ENCODE peak calls at places on chromosome 19, in five cellular contexts. Y, H, J, C and N are unnamed samples.

GRCh38 chr19:1061987-1062386 is 5.0 kb upstream of the ARHGAP45 start:
- DNase-seq in H (no peak), C (no peak), Y (no peak), J (no peak), N (no peak)

GRCh38 chr19:9751449-9751848 is 17.1 kb downstream of the ZNF846 start:
- DNase-seq in H (no peak), J (no peak), C (no peak), Y (no peak), N (no peak)

GRCh38 chr19:45477713-45478453 is 10.1 kb downstream of the FOSB start:
- DNase-seq in J (no peak), H (no peak), Y (no peak), C (no peak), N (peak)

GRCh38 chr19:10318807-10319426 is 3.1 kb upstream of the FDX2 start:
- DNase-seq in Y (no peak), J (no peak), H (no peak), C (no peak), N (no peak)

GRCh38 chr19:53649746-53650593 is 18.2 kb downstream of the DPRX start:
- DNase-seq in C (no peak), J (no peak), Y (no peak), H (no peak), N (no peak)

GRCh38 chr19:20558011-20558410 is 7.6 kb downstream of the ZNF737 start:
- DNase-seq in J (no peak), Y (no peak), C (no peak), H (peak), N (no peak)

GRCh38 chr19:56333506-56333905 is 18.9 kb upstream of the ZSCAN5A start:
- DNase-seq in H (no peak), C (no peak), Y (no peak), J (peak), N (no peak)

GRCh38 chr19:980133-980998 is 3.8 kb upstream of the WDR18 start:
- DNase-seq in J (no peak), H (peak), C (no peak), Y (no peak), N (no peak)

GRCh38 chr19:17304386-17305047 is 1.2 kb upstream of the MRPL34 start:
- DNase-seq in C (no peak), J (no peak), H (no peak), Y (no peak), N (no peak)

GRCh38 chr19:21202865-21203494 is 61.1 kb downstream of the ZNF431 start:
- DNase-seq in H (peak), C (peak), J (peak), Y (no peak), N (no peak)